ENCODE peak calls at places on chromosomes 2 and 18, in six cellular contexts. M is heart left ventricle, Q is right lobe of liver, E is K562, N is transverse colon, W is HCT116. O is an unnamed sample. For H3K27me3, the result is how much of the 10 kb centered on the place peaks cover.

GRCh38 chr2:105454801-105455485 is 56.1 kb upstream of the FHL2 start:
- DNase-seq in M (no peak), Q (no peak), E (peak), N (peak), W (peak), O (peak)

GRCh38 chr2:98187194-98187593 is 100.2 kb downstream of the VWA3B start:
- DNase-seq in M (no peak), Q (no peak), E (no peak), N (no peak), W (no peak), O (no peak)

GRCh38 chr2:25615920-25616319 is 57.5 kb downstream of the DTNB start:
- DNase-seq in M (no peak), Q (no peak), E (no peak), N (no peak), W (no peak), O (no peak)

GRCh38 chr18:29154196-29154757 is 977.3 kb upstream of the CDH2 start:
- DNase-seq in M (no peak), Q (no peak), E (no peak), N (no peak), W (no peak), O (no peak)

GRCh38 chr2:7584017-7584416 is 666.8 kb downstream of the RNF144A start:
- DNase-seq in M (no peak), Q (no peak), E (no peak), N (no peak), W (no peak), O (no peak)

GRCh38 chr2:225008179-225008829 is 34.0 kb downstream of the DOCK10 start:
- DNase-seq in M (no peak), Q (no peak), E (no peak), N (no peak), W (no peak), O (no peak)

GRCh38 chr18:22106536-22107292 is 62.7 kb upstream of the GATA6 start:
- DNase-seq in M (no peak), Q (no peak), E (peak), N (no peak), W (no peak), O (peak)

GRCh38 chr2:161238264-161238558 is 70.0 kb upstream of the PSMD14 start:
- DNase-seq in M (no peak), Q (no peak), E (no peak), N (no peak), W (no peak), O (no peak)

GRCh38 chr2:232479341-232480200 is 8.1 kb downstream of the ECEL1 start:
- DNase-seq in M (no peak), Q (peak), E (no peak), N (no peak), W (no peak), O (no peak)

GRCh38 chr2:142100139-142100873 is 30.5 kb downstream of the LRP1B start:
- DNase-seq in M (no peak), Q (no peak), E (no peak), N (no peak), W (no peak), O (no peak)

GRCh38 chr2:234973008-234973407 is 21.2 kb downstream of the SH3BP4 start:
- DNase-seq in M (no peak), Q (no peak), E (no peak), N (no peak), W (no peak), O (no peak)

GRCh38 chr2:170155022-170155722 is 22.8 kb upstream of the MYO3B start:
- DNase-seq in M (no peak), Q (no peak), E (peak), N (no peak), W (no peak), O (no peak)

GRCh38 chr2:119208791-119209203 is 14.8 kb upstream of the STEAP3 start:
- DNase-seq in M (no peak), Q (no peak), E (no peak), N (no peak), W (peak), O (no peak)

GRCh38 chr2:132252894-132253264 is 91.1 kb upstream of the ANKRD30BL start:
- DNase-seq in M (no peak), Q (peak), E (no peak), N (no peak), W (no peak), O (no peak)

GRCh38 chr2:203705184-203705583 is 1.3 kb upstream of the CD28 start:
- DNase-seq in M (no peak), Q (no peak), E (no peak), N (no peak), W (no peak), O (no peak)

GRCh38 chr2:160275646-160276045 is 75.6 kb upstream of the ITGB6 start:
- DNase-seq in M (no peak), Q (no peak), E (no peak), N (no peak), W (no peak), O (no peak)

GRCh38 chr18:56374005-56374655 is 264.3 kb downstream of the TXNL1 start:
- DNase-seq in M (no peak), Q (no peak), E (no peak), N (no peak), W (no peak), O (no peak)

GRCh38 chr2:37858725-37859267 is 66.3 kb upstream of the RMDN2 start:
- DNase-seq in M (no peak), Q (no peak), E (no peak), N (no peak), W (no peak), O (no peak)

GRCh38 chr2:220955776-220956175 is 616.3 kb downstream of the EPHA4 start:
- DNase-seq in M (no peak), Q (no peak), E (no peak), N (no peak), W (no peak), O (no peak)

GRCh38 chr2:104944495-104944894 is 90.6 kb downstream of the POU3F3 start:
- DNase-seq in M (no peak), Q (no peak), E (peak), N (no peak), W (peak), O (no peak)

GRCh38 chr2:182949572-182950189 is 83.2 kb upstream of the FRZB start:
- DNase-seq in M (peak), Q (no peak), E (peak), N (no peak), W (no peak), O (peak)

GRCh38 chr2:47658646-47659320 is 124.2 kb upstream of the MSH6 start:
- DNase-seq in M (no peak), Q (no peak), E (no peak), N (no peak), W (no peak), O (no peak)

GRCh38 chr2:62197017-62197586 is 1.2 kb downstream of the B3GNT2 start:
- DNase-seq in M (no peak), Q (peak), E (peak), N (peak), W (no peak), O (no peak)

GRCh38 chr18:46334200-46334553 is 230.0 kb downstream of the HAUS1 start:
- DNase-seq in M (no peak), Q (no peak), E (no peak), N (no peak), W (no peak), O (no peak)

GRCh38 chr18:54717673-54718435 is 110.4 kb upstream of the RAB27B start:
- DNase-seq in M (no peak), Q (no peak), E (peak), N (no peak), W (no peak), O (no peak)

GRCh38 chr2:173050684-173051083 is 25.0 kb upstream of the MAP3K20 start:
- DNase-seq in M (no peak), Q (no peak), E (no peak), N (no peak), W (no peak), O (no peak)

GRCh38 chr2:10439185-10439879 is 8.8 kb downstream of the ODC1 start:
- DNase-seq in M (no peak), Q (no peak), E (peak), N (no peak), W (no peak), O (no peak)

GRCh38 chr2:191023235-191023679 is 9.3 kb upstream of the STAT1 start:
- DNase-seq in M (no peak), Q (no peak), E (peak), N (no peak), W (no peak), O (no peak)

GRCh38 chr18:39462436-39462835 is 1896.8 kb upstream of the CELF4 start:
- DNase-seq in M (no peak), Q (no peak), E (no peak), N (no peak), W (no peak), O (no peak)

GRCh38 chr2:42504364-42505230 is 10.8 kb upstream of the KCNG3 start:
- DNase-seq in M (no peak), Q (no peak), E (no peak), N (no peak), W (no peak), O (no peak)

GRCh38 chr2:74894261-74895030 is 60.5 kb downstream of the HK2 start:
- DNase-seq in M (no peak), Q (no peak), E (no peak), N (no peak), W (no peak), O (no peak)

GRCh38 chr2:27078267-27079194 is at the start of gene EMILIN1:
- DNase-seq in M (peak), Q (no peak), E (no peak), N (peak), W (no peak), O (peak)

GRCh38 chr2:238810321-238810720 is 37.6 kb upstream of the TWIST2 start:
- DNase-seq in M (no peak), Q (no peak), E (no peak), N (no peak), W (no peak), O (no peak)

GRCh38 chr2:238813109-238813508 is 34.8 kb upstream of the TWIST2 start:
- DNase-seq in M (no peak), Q (no peak), E (no peak), N (no peak), W (no peak), O (no peak)

GRCh38 chr2:238811293-238811692 is 36.6 kb upstream of the TWIST2 start:
- DNase-seq in M (no peak), Q (no peak), E (no peak), N (no peak), W (no peak), O (no peak)

GRCh38 chr2:238808761-238809160 is 39.1 kb upstream of the TWIST2 start:
- DNase-seq in M (no peak), Q (no peak), E (no peak), N (no peak), W (no peak), O (no peak)

GRCh38 chr2:238811765-238812164 is 36.1 kb upstream of the TWIST2 start:
- DNase-seq in M (no peak), Q (no peak), E (no peak), N (no peak), W (no peak), O (no peak)
- H3K27me3 ChIP-seq in M (under half), Q (under half), E (under half), N (under half), W (under half), O (under half)

GRCh38 chr18:51029378-51029693 is 677 bp upstream of the SMAD4 start:
- DNase-seq in M (no peak), Q (no peak), E (no peak), N (no peak), W (no peak), O (no peak)

GRCh38 chr18:51032193-51032592 is 2.2 kb downstream of the SMAD4 start:
- DNase-seq in M (no peak), Q (no peak), E (no peak), N (no peak), W (no peak), O (no peak)

GRCh38 chr18:51030537-51031258 is 685 bp downstream of the SMAD4 start:
- DNase-seq in M (peak), Q (peak), E (peak), N (peak), W (no peak), O (peak)

GRCh38 chr18:51028201-51028805 is 1.7 kb upstream of the SMAD4 start:
- DNase-seq in M (no peak), Q (no peak), E (peak), N (peak), W (peak), O (no peak)

GRCh38 chr18:51029694-51030536 is at the start of gene SMAD4:
- DNase-seq in M (peak), Q (peak), E (peak), N (peak), W (peak), O (peak)
- TF ChIP-seq POLR2A in M (peak), Q (peak), E (peak), N (peak), W (peak), O (peak)

DNA sequence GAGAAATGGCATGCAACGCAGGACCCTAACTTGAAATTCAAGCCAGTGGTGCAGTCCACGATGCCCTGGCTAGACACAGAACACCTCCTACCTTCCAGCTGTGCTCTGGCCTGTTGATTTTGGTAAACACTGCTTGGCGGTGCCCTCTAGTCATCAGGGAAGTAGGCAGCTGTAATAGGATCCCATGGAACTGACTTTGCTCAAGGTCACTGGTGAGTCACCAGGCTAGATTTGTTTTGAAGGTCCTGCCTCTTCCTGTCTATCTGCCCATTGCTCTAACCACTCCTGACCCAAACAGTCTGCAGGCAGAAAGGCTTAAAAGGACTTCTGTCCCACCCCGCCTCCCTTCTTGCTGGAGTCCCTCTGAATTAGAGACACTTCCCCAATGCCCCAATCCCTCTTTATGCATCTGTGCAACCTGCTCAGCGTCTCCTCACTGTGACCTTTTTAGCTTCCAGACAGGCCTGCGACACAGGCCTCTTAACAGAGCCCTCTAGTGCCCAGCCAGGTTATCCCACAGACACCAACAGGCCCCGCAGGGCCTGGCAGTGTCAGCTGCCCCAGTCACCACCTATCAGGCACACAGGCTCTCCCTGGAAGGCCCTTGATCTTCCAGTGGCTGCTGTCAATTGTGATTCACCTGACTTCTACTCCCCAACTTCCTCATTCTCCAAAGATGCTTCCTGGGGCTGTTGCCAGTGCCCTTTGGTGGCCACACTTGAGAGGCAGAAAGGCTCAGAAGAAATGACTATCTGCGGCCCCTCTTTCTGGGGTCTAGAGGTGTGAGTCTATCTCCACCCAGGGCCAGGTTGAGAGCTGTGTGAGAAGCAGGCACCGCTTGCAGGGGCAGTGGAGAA is 5.2 kb downstream of the TMEM127 start:
- DNase-seq in M (no peak), Q (peak), E (peak), N (peak), W (peak), O (peak)
- H3K4me3 ChIP-seq in M (peak), Q (no peak), E (no peak), N (no peak), W (peak), O (no peak)

DNA sequence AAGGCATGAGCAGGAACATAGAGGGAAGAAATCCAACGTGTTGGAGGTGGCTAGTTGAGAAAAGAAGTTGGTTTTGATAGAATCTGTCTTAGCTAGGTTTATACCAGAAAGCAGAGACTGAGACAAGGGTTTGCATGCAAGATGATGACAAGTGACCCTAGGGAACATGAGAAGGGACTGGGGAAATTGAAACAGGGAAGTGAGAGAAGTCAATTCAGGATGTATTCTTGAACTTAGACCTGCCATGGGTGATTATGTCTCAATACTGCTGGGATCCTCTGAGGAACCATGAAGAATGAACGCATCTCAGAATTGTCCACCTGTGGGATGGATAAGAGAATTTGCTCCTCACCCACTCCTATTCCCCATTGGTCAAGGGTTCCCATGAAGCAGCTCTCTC is 20.5 kb downstream of the IL36A start:
- DNase-seq in M (no peak), Q (no peak), E (no peak), N (no peak), W (no peak), O (no peak)
- H3K27me3 ChIP-seq in M (under half), Q (under half), E (under half), N (under half), W (half or more), O (under half)

DNA sequence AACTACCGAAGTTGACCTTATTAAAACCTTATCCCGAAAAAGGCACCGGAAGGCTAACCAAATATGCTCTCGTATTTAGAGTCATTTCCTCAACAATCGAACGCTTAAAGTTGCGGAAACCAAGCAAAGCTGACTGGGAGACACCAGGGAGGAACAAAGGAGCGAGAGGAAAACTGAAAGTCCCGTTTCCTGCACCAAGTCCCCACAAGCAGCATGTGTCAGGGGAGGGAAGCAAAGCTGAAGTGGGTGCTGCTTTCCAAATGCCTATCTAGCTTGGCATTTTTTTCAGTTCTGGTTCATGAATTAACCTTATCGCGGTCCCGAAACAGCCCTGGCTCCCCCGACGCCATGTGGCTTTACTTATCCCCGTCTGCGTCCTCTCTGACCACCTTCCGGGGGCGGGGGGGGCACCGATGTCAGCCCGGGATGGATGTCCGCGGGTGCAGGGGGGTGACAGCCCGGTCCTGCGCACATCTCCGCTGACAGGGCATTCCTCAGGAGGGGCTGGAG is 44.1 kb downstream of the ZNF516 start:
- DNase-seq in M (peak), Q (no peak), E (no peak), N (peak), W (no peak), O (peak)
- TF ChIP-seq POLR2A in M (no peak), Q (no peak), E (no peak), N (no peak), W (no peak), O (peak)

DNA sequence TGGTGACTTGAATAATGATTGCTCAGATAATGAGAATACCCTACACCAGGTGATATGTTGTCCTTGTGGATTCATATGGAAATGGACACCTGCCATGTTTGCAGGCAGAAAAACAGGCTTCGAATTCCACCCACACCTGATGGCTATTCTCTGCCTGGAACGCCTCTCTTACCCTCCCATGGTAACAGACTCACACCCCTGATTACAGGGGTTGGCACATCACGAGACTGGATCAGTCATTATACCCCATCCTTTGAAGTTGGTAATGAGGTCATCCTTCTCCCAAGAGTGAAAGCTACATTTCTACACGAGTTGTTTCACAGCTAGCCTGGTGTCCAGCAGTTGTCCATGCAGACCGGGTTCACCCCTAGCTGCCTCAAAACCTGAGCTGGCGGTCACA is 71.4 kb upstream of the MBOAT2 start:
- DNase-seq in M (no peak), Q (no peak), E (peak), N (no peak), W (no peak), O (no peak)
- H3K4me3 ChIP-seq in M (no peak), Q (no peak), E (no peak), N (no peak), W (no peak), O (no peak)

GRCh38 chr2:179642462-179642861 is 218.9 kb downstream of the ZNF385B start:
- DNase-seq in M (no peak), Q (no peak), E (no peak), N (no peak), W (no peak), O (no peak)
- H3K27me3 ChIP-seq in M (under half), Q (under half), E (under half), N (under half), W (under half), O (under half)

O was measured in adrenal gland.